ENCODE peak calls at places on chromosome 11, in seven cellular contexts. One of them, this sample, is unnamed.

GRCh38 chr11:66996609-66997273 is 21.6 kb downstream of the C11orf86 start:
- DNase-seq in GM23338: no peak
- DNase-seq in SK-N-SH: no peak
- DNase-seq in vagina: no peak
- DNase-seq in transverse colon: no peak
- DNase-seq in K562: no peak
- DNase-seq in stomach: no peak
- DNase-seq in this sample: no peak

GRCh38 chr11:16000065-16000464 is 356.3 kb downstream of the SOX6 start:
- DNase-seq in vagina: no peak
- DNase-seq in transverse colon: no peak
- DNase-seq in K562: no peak
- DNase-seq in GM23338: no peak
- DNase-seq in stomach: no peak
- DNase-seq in SK-N-SH: no peak
- DNase-seq in this sample: no peak

GRCh38 chr11:60018058-60018457 is 1.1 kb downstream of the OOSP4B start:
- DNase-seq in stomach: no peak
- DNase-seq in vagina: no peak
- DNase-seq in transverse colon: no peak
- DNase-seq in GM23338: peak; percentile 48
- DNase-seq in K562: no peak
- DNase-seq in SK-N-SH: no peak
- DNase-seq in this sample: no peak

GRCh38 chr11:75270896-75271415 is 30.4 kb downstream of the TPBGL start:
- DNase-seq in vagina: no peak
- DNase-seq in stomach: no peak
- DNase-seq in K562: peak; percentile 36
- DNase-seq in SK-N-SH: no peak
- DNase-seq in GM23338: peak; percentile 54
- DNase-seq in transverse colon: peak; percentile 6
- DNase-seq in this sample: peak; percentile 59

GRCh38 chr11:41377709-41378394 is 81.6 kb downstream of the LRRC4C start:
- DNase-seq in transverse colon: no peak
- DNase-seq in K562: no peak
- DNase-seq in vagina: no peak
- DNase-seq in SK-N-SH: no peak
- DNase-seq in stomach: no peak
- DNase-seq in GM23338: no peak
- DNase-seq in this sample: no peak

GRCh38 chr11:78156081-78156844 is 16.8 kb upstream of the ALG8 start:
- DNase-seq in stomach: no peak
- DNase-seq in transverse colon: no peak
- DNase-seq in vagina: no peak
- DNase-seq in K562: no peak
- DNase-seq in SK-N-SH: no peak
- DNase-seq in GM23338: no peak
- DNase-seq in this sample: no peak

GRCh38 chr11:63920126-63920869 is 3.3 kb upstream of the RCOR2 start:
- DNase-seq in stomach: peak; percentile 87
- DNase-seq in transverse colon: peak; percentile 89
- DNase-seq in GM23338: peak; percentile 88
- DNase-seq in K562: no peak
- DNase-seq in SK-N-SH: peak; percentile 62
- DNase-seq in vagina: no peak
- DNase-seq in this sample: peak; percentile 80

GRCh38 chr11:33830903-33831648 is 56.8 kb upstream of the FBXO3 start:
- DNase-seq in vagina: no peak
- DNase-seq in stomach: no peak
- DNase-seq in transverse colon: no peak
- DNase-seq in SK-N-SH: no peak
- DNase-seq in K562: no peak
- DNase-seq in GM23338: no peak
- DNase-seq in this sample: no peak

GRCh38 chr11:113840932-113841664 is 34.3 kb downstream of the USP28 start:
- DNase-seq in K562: no peak
- DNase-seq in SK-N-SH: no peak
- DNase-seq in vagina: no peak
- DNase-seq in stomach: no peak
- DNase-seq in GM23338: no peak
- DNase-seq in transverse colon: no peak
- DNase-seq in this sample: no peak

GRCh38 chr11:29616611-29617010 is 400.2 kb downstream of the KCNA4 start:
- DNase-seq in K562: no peak
- DNase-seq in transverse colon: no peak
- DNase-seq in vagina: no peak
- DNase-seq in stomach: no peak
- DNase-seq in GM23338: no peak
- DNase-seq in SK-N-SH: no peak
- DNase-seq in this sample: no peak

DNA sequence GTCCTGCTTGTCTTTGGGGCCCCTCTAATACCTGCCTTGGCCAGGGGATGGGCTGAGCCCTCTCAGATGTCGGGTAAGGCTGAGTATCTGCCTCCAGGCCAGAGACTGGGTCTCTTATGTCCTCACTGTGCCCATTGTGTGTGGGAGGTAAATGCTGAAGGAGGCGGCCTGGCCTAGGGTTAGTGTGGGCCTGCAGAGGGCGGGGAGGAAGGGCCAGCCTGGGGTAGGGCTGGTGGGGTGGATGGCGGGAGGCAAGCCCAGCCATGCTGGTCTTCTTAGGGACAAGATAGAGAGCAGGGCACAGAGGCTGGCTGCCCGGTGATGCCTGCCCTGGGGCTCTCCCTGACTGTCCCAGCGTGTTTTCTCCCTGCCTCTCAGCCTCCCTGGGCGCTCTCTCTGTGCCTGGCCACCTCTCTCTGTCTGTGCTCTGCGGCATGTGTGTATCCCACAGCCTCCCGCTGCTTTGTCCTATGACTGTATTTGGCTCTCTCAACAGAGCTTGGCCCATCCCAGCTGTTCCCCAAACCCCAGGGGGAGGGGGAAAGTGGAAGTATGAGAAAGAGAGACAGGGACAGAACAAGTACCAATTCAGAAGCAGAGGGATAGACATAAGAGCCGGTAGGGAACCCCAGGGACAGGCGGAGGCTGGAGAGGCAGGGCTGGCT is 57.0 kb downstream of the PDE2A start:
- DNase-seq in vagina: no peak
- DNase-seq in SK-N-SH: peak; percentile 59
- DNase-seq in stomach: no peak
- DNase-seq in GM23338: no peak
- DNase-seq in K562: no peak
- DNase-seq in transverse colon: peak; percentile 39
- DNase-seq in this sample: peak; percentile 93
- H3K4me3 ChIP-seq in vagina: no peak overlapping the region
- H3K4me3 ChIP-seq in SK-N-SH: no peak overlapping the region
- H3K4me3 ChIP-seq in stomach: no peak overlapping the region
- H3K4me3 ChIP-seq in GM23338: no peak overlapping the region
- H3K4me3 ChIP-seq in K562: no peak overlapping the region
- H3K4me3 ChIP-seq in transverse colon: no peak overlapping the region
- H3K4me3 ChIP-seq in this sample: peak overlapping the region; percentile 18

DNA sequence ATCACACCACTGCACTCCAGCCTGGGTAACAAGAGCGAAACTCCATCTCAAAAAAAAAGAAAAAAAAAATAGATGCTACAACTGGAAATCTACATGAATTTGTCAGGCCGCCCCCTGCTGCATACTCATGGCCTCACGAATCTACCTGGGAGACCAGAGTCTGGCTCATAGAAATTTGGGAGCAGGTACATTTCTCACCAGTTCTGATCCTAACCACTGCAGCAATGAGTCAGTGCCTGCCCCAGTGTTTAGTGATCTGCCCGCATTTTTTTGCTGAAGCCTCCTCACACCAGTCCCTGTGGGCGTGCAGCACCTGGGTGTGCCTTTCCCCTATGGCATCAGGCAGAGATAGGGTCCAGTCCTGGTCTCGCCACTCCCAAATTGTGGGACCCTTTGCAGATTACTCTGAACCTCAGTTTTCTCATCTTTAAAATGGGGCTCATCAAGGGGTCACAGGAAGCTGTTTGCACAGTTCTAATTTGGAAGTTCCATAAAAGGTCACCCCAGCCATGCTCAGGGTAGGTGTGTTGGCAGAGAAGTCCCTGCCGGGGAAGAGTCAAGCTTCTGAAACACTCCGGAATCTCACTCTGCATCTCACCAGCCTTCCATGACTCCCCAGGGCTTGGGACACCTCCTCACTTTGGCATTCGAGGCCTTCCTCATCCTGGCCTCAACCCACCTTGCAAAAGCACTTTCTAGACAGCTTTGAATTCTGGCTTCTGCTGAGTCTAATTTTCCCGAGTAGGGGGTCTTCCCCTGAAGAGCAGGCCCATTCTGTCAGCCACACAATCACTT is 39.3 kb upstream of the LINC01488 start:
- DNase-seq in K562: no peak
- DNase-seq in vagina: no peak
- DNase-seq in stomach: no peak
- DNase-seq in SK-N-SH: no peak
- DNase-seq in transverse colon: no peak
- DNase-seq in GM23338: no peak
- DNase-seq in this sample: peak; percentile 46
- TF ChIP-seq CTCF in K562: peak; percentile 27
- TF ChIP-seq CTCF in vagina: no peak
- TF ChIP-seq CTCF in stomach: no peak
- TF ChIP-seq CTCF in SK-N-SH: peak; percentile 27
- TF ChIP-seq CTCF in transverse colon: no peak
- TF ChIP-seq CTCF in GM23338: peak; percentile 33
- TF ChIP-seq CTCF in this sample: no peak

GRCh38 chr11:93605638-93606037 is 55.8 kb upstream of the CEP295 start:
- DNase-seq in stomach: no peak
- DNase-seq in K562: no peak
- DNase-seq in vagina: no peak
- DNase-seq in GM23338: no peak
- DNase-seq in SK-N-SH: no peak
- DNase-seq in transverse colon: no peak
- DNase-seq in this sample: no peak

GRCh38 chr11:93606314-93606713 is 55.2 kb upstream of the CEP295 start:
- DNase-seq in vagina: no peak
- DNase-seq in SK-N-SH: no peak
- DNase-seq in GM23338: no peak
- DNase-seq in stomach: no peak
- DNase-seq in transverse colon: no peak
- DNase-seq in K562: no peak
- DNase-seq in this sample: no peak

GRCh38 chr11:93603225-93603624 is 58.3 kb upstream of the CEP295 start:
- DNase-seq in SK-N-SH: no peak
- DNase-seq in K562: no peak
- DNase-seq in transverse colon: no peak
- DNase-seq in GM23338: no peak
- DNase-seq in stomach: no peak
- DNase-seq in vagina: no peak
- DNase-seq in this sample: no peak

GRCh38 chr11:93604276-93604675 is 57.2 kb upstream of the CEP295 start:
- DNase-seq in K562: no peak
- DNase-seq in GM23338: no peak
- DNase-seq in stomach: no peak
- DNase-seq in transverse colon: no peak
- DNase-seq in vagina: no peak
- DNase-seq in SK-N-SH: no peak
- DNase-seq in this sample: no peak

DNA sequence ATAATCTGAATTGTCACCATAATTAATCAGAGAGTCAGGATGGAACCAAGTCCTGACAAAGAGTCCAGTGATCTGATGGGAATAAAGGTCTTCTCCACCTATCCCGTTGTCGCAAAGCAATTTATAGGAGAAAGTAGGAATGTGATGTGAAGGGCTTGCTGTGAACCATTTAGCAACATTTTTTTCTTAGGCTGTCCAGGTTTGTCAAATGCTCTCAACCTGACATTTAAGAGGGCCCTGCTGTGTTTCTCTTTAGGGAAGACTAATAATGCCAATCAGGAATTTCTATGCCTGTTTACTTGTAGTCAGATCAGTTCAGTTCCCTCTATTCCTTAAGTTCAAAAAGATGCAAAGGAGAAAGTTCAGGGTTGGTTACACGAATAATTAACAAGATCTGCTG is 57.8 kb upstream of the CEP295 start:
- DNase-seq in transverse colon: no peak
- DNase-seq in K562: no peak
- DNase-seq in GM23338: no peak
- DNase-seq in SK-N-SH: no peak
- DNase-seq in stomach: no peak
- DNase-seq in vagina: no peak
- DNase-seq in this sample: no peak
- TF ChIP-seq POLR2AphosphoS5 in transverse colon: no peak
- TF ChIP-seq POLR2AphosphoS5 in K562: no peak
- TF ChIP-seq POLR2AphosphoS5 in GM23338: no peak
- TF ChIP-seq POLR2AphosphoS5 in SK-N-SH: no peak
- TF ChIP-seq POLR2AphosphoS5 in stomach: no peak
- TF ChIP-seq POLR2AphosphoS5 in vagina: no peak
- TF ChIP-seq POLR2AphosphoS5 in this sample: no peak

GRCh38 chr11:134119094-134119493 is 50.2 kb downstream of the JAM3 start:
- DNase-seq in GM23338: no peak
- DNase-seq in transverse colon: no peak
- DNase-seq in vagina: no peak
- DNase-seq in K562: no peak
- DNase-seq in stomach: no peak
- DNase-seq in SK-N-SH: no peak
- DNase-seq in this sample: no peak

GRCh38 chr11:134116210-134116609 is 47.3 kb downstream of the JAM3 start:
- DNase-seq in transverse colon: no peak
- DNase-seq in stomach: no peak
- DNase-seq in GM23338: no peak
- DNase-seq in K562: no peak
- DNase-seq in SK-N-SH: no peak
- DNase-seq in vagina: no peak
- DNase-seq in this sample: no peak

GRCh38 chr11:134118016-134118415 is 49.1 kb downstream of the JAM3 start:
- DNase-seq in stomach: no peak
- DNase-seq in vagina: no peak
- DNase-seq in GM23338: no peak
- DNase-seq in SK-N-SH: no peak
- DNase-seq in K562: no peak
- DNase-seq in transverse colon: no peak
- DNase-seq in this sample: no peak

GRCh38 chr11:134120921-134121526 is 52.2 kb downstream of the JAM3 start:
- DNase-seq in SK-N-SH: peak; percentile 61
- DNase-seq in stomach: no peak
- DNase-seq in transverse colon: no peak
- DNase-seq in GM23338: no peak
- DNase-seq in K562: no peak
- DNase-seq in vagina: no peak
- DNase-seq in this sample: peak; percentile 75

DNA sequence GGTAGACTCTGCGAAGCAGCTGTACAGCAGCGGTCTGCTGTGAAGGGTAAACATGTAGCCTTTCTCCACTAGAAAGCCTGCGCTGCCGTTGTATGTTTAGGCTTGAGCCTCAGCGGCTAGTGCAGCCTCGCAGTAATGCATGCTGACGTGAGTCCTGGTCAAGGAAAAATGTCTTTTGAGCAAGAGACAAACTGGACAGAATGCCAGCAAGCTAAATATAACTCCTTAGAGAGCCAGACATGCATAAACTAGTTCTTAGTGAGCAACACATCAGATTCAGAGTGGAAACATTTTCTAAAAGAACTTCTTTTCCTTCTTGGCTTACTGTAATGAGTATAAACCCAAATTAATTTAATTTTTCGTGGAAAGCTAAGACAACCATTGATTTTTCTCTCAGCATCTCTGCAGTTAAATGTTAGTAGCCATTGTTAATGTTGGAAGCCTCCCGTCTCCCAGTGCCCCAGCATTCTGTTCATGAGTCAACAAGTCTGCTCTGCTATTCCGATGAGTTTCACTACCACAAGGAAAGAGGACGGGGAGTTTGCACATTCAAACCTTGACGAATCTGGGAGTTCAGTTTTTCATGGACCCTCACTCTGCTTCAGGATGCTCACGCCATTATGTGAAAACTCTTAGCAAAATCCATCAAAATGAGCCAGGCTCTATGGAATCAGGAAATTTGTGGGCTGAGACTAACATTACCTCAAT is 51.4 kb downstream of the JAM3 start:
- DNase-seq in stomach: peak; percentile 35
- DNase-seq in SK-N-SH: no peak
- DNase-seq in K562: no peak
- DNase-seq in transverse colon: peak; percentile 39
- DNase-seq in GM23338: no peak
- DNase-seq in vagina: no peak
- DNase-seq in this sample: peak; percentile 91
- H3K4me3 ChIP-seq in stomach: no peak overlapping the region
- H3K4me3 ChIP-seq in SK-N-SH: peak overlapping the region; percentile 53
- H3K4me3 ChIP-seq in K562: no peak overlapping the region
- H3K4me3 ChIP-seq in transverse colon: peak overlapping the region; percentile 5
- H3K4me3 ChIP-seq in GM23338: no peak overlapping the region
- H3K4me3 ChIP-seq in vagina: peak overlapping the region; percentile 2
- H3K4me3 ChIP-seq in this sample: peak overlapping the region; percentile 35